ENCODE peak calls at places on chromosome 15, in five cellular contexts. M is right lobe of liver, J is tibial nerve, H is spleen, D is Peyer's patch. P is an unnamed sample.

GRCh38 chr15:67413770-67414429 is 107.0 kb upstream of the C15orf61 start:
- DNase-seq in M (no peak), J (no peak), H (no peak), D (no peak), P (no peak)

GRCh38 chr15:99911824-99912223 is 178.6 kb upstream of the LYSMD4 start:
- DNase-seq in M (no peak), J (no peak), H (no peak), D (no peak), P (no peak)

GRCh38 chr15:37101634-37102314 is 1.4 kb upstream of the MEIS2 start:
- DNase-seq in M (peak; percentile 81), J (no peak), H (peak; percentile 85), D (no peak), P (peak; percentile 81)

GRCh38 chr15:77187751-77188464 is 117.0 kb upstream of the TSPAN3 start:
- DNase-seq in M (no peak), J (peak; percentile 20), H (no peak), D (no peak), P (no peak)

GRCh38 chr15:90481023-90481422 is 48.7 kb upstream of the CRTC3 start:
- DNase-seq in M (no peak), J (no peak), H (no peak), D (no peak), P (no peak)

GRCh38 chr15:66647358-66647757 is 54.7 kb upstream of the SMAD6 start:
- DNase-seq in M (no peak), J (no peak), H (no peak), D (no peak), P (peak; percentile 74)

GRCh38 chr15:41971893-41972340 is 440 bp downstream of the EHD4 start:
- DNase-seq in M (no peak), J (no peak), H (no peak), D (no peak), P (no peak)

GRCh38 chr15:40093224-40093842 is 15.3 kb downstream of the BMF start:
- DNase-seq in M (peak; percentile 55), J (no peak), H (no peak), D (peak; percentile 50), P (peak; percentile 42)

GRCh38 chr15:66714543-66714981 is 12.5 kb downstream of the SMAD6 start:
- DNase-seq in M (no peak), J (no peak), H (no peak), D (no peak), P (no peak)

GRCh38 chr15:69045810-69046209 is 31.3 kb downstream of the NOX5 start:
- DNase-seq in M (no peak), J (no peak), H (no peak), D (no peak), P (no peak)

GRCh38 chr15:29968099-29968892 is 114.5 kb upstream of the GOLGA8J start:
- DNase-seq in M (no peak), J (no peak), H (no peak), D (no peak), P (peak; percentile 28)

GRCh38 chr15:39908186-39908585 is 11.9 kb downstream of the GPR176 start:
- DNase-seq in M (no peak), J (no peak), H (no peak), D (no peak), P (no peak)

GRCh38 chr15:67548862-67549651 is 6.6 kb downstream of the MAP2K5 start:
- DNase-seq in M (no peak), J (no peak), H (no peak), D (no peak), P (no peak)

GRCh38 chr15:61906961-61907752 is 153.1 kb downstream of the VPS13C start:
- DNase-seq in M (no peak), J (no peak), H (no peak), D (no peak), P (no peak)

GRCh38 chr15:58731756-58732535 is 17.6 kb downstream of the ADAM10 start:
- DNase-seq in M (no peak), J (no peak), H (no peak), D (no peak), P (no peak)

GRCh38 chr15:82183121-82184031 is 79.2 kb downstream of the EFL1 start:
- DNase-seq in M (no peak), J (no peak), H (no peak), D (no peak), P (no peak)

GRCh38 chr15:74791667-74792066 is 9.8 kb downstream of the CSK start:
- DNase-seq in M (no peak), J (no peak), H (peak; percentile 80), D (no peak), P (no peak)

GRCh38 chr15:100090411-100090810 is 251.4 kb downstream of the ADAMTS17 start:
- DNase-seq in M (no peak), J (no peak), H (peak; percentile 41), D (no peak), P (no peak)

GRCh38 chr15:36622247-36622795 is 42.9 kb downstream of the CDIN1 start:
- DNase-seq in M (no peak), J (no peak), H (no peak), D (no peak), P (no peak)

GRCh38 chr15:92111756-92112155 is 258.2 kb downstream of the SLCO3A1 start:
- DNase-seq in M (no peak), J (no peak), H (no peak), D (no peak), P (no peak)

GRCh38 chr15:35443376-35443775 is 102.6 kb downstream of the DPH6 start:
- DNase-seq in M (no peak), J (no peak), H (no peak), D (no peak), P (no peak)

GRCh38 chr15:84601555-84601838 is 688 bp downstream of the ZSCAN2 start:
- DNase-seq in M (no peak), J (no peak), H (no peak), D (no peak), P (no peak)
- H3K4me1 ChIP-seq in M (no peaks in the 10 kb centered on the region), J (peaks cover 19% of the 10 kb centered on the region), H (peaks cover 60% of the 10 kb centered on the region), D (no peaks in the 10 kb centered on the region), P (peaks cover 5% of the 10 kb centered on the region)

GRCh38 chr15:60372223-60372622 is 25.6 kb downstream of the ANXA2 start:
- DNase-seq in M (no peak), J (no peak), H (no peak), D (no peak), P (no peak)
- TF ChIP-seq POLR2A in M (no peak), J (no peak), H (no peak), D (no peak), P (no peak)

DNA sequence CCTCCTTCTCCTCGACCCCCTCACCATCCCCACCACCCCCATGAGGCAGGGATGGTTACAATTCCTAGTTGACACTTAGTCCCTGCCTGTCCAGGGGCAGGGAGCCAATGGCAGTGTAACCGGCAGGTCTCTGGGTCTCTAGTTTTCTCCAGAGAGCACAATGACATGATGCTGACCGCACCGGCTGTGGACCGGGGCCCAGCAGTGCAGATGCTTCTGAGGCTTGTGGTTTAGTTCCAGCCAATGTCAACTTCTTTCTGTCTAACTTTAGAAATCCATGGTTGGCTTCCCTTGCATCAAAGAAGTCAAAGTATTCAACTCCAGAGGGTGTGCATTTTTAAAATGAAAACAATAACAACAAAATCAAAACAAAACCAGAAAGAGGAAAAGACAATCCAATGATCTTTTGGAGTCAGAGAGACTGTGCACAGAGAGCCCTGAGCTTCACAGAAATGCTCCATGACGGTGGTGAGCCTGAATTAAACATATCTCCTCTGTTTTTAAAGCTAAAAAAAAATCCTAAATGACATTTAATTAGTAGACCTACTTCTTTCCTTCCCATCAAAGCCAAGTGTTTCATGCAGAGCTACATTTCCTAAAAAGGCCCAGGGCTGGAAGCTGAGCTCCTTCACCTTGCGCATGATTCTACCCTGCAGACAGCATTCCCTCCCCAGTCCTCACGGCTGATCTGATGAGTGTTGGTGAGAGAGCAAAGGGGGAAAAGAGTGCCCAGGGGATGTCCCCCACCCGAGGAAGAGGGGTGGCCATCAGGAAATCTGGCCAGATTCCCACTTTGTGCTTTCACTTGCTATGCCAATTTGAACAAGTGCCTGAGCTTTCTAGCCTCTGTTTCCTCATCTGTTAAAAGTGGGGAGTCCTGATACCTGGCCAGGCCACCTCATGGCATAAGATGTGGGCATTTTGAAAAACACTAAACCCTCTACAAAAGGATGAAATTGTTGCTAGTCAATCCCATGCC is 230.7 kb upstream of the TLE3 start:
- DNase-seq in M (no peak), J (peak; percentile 58), H (no peak), D (no peak), P (no peak)
- H3K4me1 ChIP-seq in M (no peaks in the 10 kb centered on the region), J (peaks cover 20% of the 10 kb centered on the region), H (peaks cover 22% of the 10 kb centered on the region), D (no peaks in the 10 kb centered on the region), P (peaks cover 8% of the 10 kb centered on the region)

GRCh38 chr15:101280007-101280406 is 2.7 kb upstream of the SELENOS start:
- DNase-seq in M (no peak), J (no peak), H (no peak), D (no peak), P (no peak)
- TF ChIP-seq POLR2A in M (no peak), J (no peak), H (no peak), D (no peak), P (no peak)

GRCh38 chr15:25803541-25803940 is 59.6 kb downstream of the ATP10A start:
- DNase-seq in M (no peak), J (no peak), H (no peak), D (no peak), P (no peak)

GRCh38 chr15:25807063-25807462 is 56.1 kb downstream of the ATP10A start:
- DNase-seq in M (no peak), J (no peak), H (no peak), D (no peak), P (no peak)

GRCh38 chr15:25803036-25803435 is 60.1 kb downstream of the ATP10A start:
- DNase-seq in M (no peak), J (no peak), H (no peak), D (no peak), P (no peak)

GRCh38 chr15:25804451-25804850 is 58.7 kb downstream of the ATP10A start:
- DNase-seq in M (no peak), J (no peak), H (no peak), D (no peak), P (no peak)

GRCh38 chr15:25805006-25805405 is 58.1 kb downstream of the ATP10A start:
- DNase-seq in M (no peak), J (no peak), H (no peak), D (no peak), P (no peak)
- H3K4me1 ChIP-seq in M (no peaks in the 10 kb centered on the region), J (no peaks in the 10 kb centered on the region), H (no peaks in the 10 kb centered on the region), D (no peaks in the 10 kb centered on the region), P (no peaks in the 10 kb centered on the region)

GRCh38 chr15:63347074-63347859 is 34.4 kb downstream of the CA12 start:
- DNase-seq in M (no peak), J (no peak), H (no peak), D (no peak), P (no peak)
- TF ChIP-seq POLR2A in M (no peak), J (no peak), H (no peak), D (no peak), P (no peak)

GRCh38 chr15:64842099-64842940 is 605 bp downstream of the PLEKHO2 start:
- DNase-seq in M (no peak), J (no peak), H (no peak), D (no peak), P (peak; percentile 38)
- H3K4me1 ChIP-seq in M (no peaks in the 10 kb centered on the region), J (peaks cover 49% of the 10 kb centered on the region), H (peaks cover 69% of the 10 kb centered on the region), D (no peaks in the 10 kb centered on the region), P (peaks cover 10% of the 10 kb centered on the region)

P was measured in ovary.